ENCODE peak calls at places on chromosomes 6 and 20, in eight cellular contexts. L is Calu3, I is ascending aorta, Q is IMR-90, P is fibroblast of pulmonary artery, M is BJ, W is GM12878, D is fibroblast of mammary gland. C is an unnamed sample.

GRCh38 chr6:52727908-52728307 is 35.4 kb downstream of the GSTA2 start:
- DNase-seq in L (no peak), I (no peak), Q (no peak), P (no peak), M (no peak), W (no peak), D (no peak), C (no peak)

GRCh38 chr20:18728165-18728866 is 85.3 kb upstream of the SCP2D1 start:
- DNase-seq in L (no peak), I (no peak), Q (no peak), P (no peak), M (no peak), W (peak; percentile 70), D (no peak), C (peak; percentile 41)

GRCh38 chr6:34234667-34235604 is 1.7 kb upstream of the HMGA1 start:
- DNase-seq in L (no peak), I (no peak), Q (no peak), P (no peak), M (no peak), W (no peak), D (no peak), C (no peak)

GRCh38 chr6:783966-784365 is 91.0 kb upstream of the EXOC2 start:
- DNase-seq in L (no peak), I (no peak), Q (no peak), P (no peak), M (no peak), W (no peak), D (no peak), C (no peak)

GRCh38 chr20:1803216-1804128 is 91.7 kb upstream of the SIRPA start:
- DNase-seq in L (no peak), I (no peak), Q (peak; percentile 60), P (peak; percentile 67), M (no peak), W (no peak), D (peak; percentile 54), C (peak; percentile 67)

GRCh38 chr20:46010491-46011405 is 2.0 kb downstream of the MMP9 start:
- DNase-seq in L (no peak), I (no peak), Q (peak; percentile 7), P (no peak), M (no peak), W (no peak), D (no peak), C (no peak)

GRCh38 chr6:27872634-27873028 is 39.6 kb downstream of the OR2B2 start:
- DNase-seq in L (no peak), I (no peak), Q (no peak), P (no peak), M (no peak), W (no peak), D (no peak), C (no peak)

GRCh38 chr20:40578961-40579360 is 110.1 kb downstream of the MAFB start:
- DNase-seq in L (no peak), I (no peak), Q (no peak), P (no peak), M (no peak), W (no peak), D (peak; percentile 35), C (no peak)

GRCh38 chr6:166167801-166168615 is at the start of gene TBXT:
- DNase-seq in L (no peak), I (no peak), Q (no peak), P (no peak), M (no peak), W (peak; percentile 51), D (no peak), C (no peak)

GRCh38 chr6:31083742-31084354 is 28.5 kb downstream of the C6orf15 start:
- DNase-seq in L (peak; percentile 61), I (no peak), Q (peak; percentile 92), P (peak; percentile 72), M (no peak), W (no peak), D (peak; percentile 90), C (peak; percentile 56)

GRCh38 chr6:18654821-18655220 is 267.7 kb downstream of the RNF144B start:
- DNase-seq in L (no peak), I (no peak), Q (no peak), P (no peak), M (no peak), W (no peak), D (no peak), C (no peak)

GRCh38 chr6:69349776-69350175 is 447.0 kb downstream of the LMBRD1 start:
- DNase-seq in L (no peak), I (no peak), Q (no peak), P (no peak), M (no peak), W (no peak), D (no peak), C (no peak)

GRCh38 chr6:107763959-107764358 is 60.2 kb downstream of the SCML4 start:
- DNase-seq in L (no peak), I (no peak), Q (peak; percentile 53), P (peak; percentile 15), M (no peak), W (no peak), D (peak; percentile 80), C (no peak)

GRCh38 chr6:132968419-132968950 is 154.1 kb downstream of the RPS12 start:
- DNase-seq in L (no peak), I (no peak), Q (no peak), P (no peak), M (no peak), W (no peak), D (no peak), C (no peak)
- TF ChIP-seq CTCF in L (no peak), I (no peak), Q (no peak), P (no peak), M (no peak), W (no peak), D (no peak), C (no peak)

GRCh38 chr20:5947276-5947675 is 3.1 kb downstream of the TRMT6 start:
- DNase-seq in L (no peak), I (no peak), Q (no peak), P (no peak), M (no peak), W (no peak), D (peak; percentile 83), C (no peak)

GRCh38 chr20:5945963-5946362 is 4.4 kb downstream of the TRMT6 start:
- DNase-seq in L (no peak), I (no peak), Q (peak; percentile 93), P (peak; percentile 64), M (no peak), W (no peak), D (peak; percentile 95), C (no peak)

GRCh38 chr20:5949943-5950270 is 426 bp downstream of the TRMT6 start:
- DNase-seq in L (no peak), I (no peak), Q (no peak), P (no peak), M (no peak), W (no peak), D (no peak), C (no peak)

DNA sequence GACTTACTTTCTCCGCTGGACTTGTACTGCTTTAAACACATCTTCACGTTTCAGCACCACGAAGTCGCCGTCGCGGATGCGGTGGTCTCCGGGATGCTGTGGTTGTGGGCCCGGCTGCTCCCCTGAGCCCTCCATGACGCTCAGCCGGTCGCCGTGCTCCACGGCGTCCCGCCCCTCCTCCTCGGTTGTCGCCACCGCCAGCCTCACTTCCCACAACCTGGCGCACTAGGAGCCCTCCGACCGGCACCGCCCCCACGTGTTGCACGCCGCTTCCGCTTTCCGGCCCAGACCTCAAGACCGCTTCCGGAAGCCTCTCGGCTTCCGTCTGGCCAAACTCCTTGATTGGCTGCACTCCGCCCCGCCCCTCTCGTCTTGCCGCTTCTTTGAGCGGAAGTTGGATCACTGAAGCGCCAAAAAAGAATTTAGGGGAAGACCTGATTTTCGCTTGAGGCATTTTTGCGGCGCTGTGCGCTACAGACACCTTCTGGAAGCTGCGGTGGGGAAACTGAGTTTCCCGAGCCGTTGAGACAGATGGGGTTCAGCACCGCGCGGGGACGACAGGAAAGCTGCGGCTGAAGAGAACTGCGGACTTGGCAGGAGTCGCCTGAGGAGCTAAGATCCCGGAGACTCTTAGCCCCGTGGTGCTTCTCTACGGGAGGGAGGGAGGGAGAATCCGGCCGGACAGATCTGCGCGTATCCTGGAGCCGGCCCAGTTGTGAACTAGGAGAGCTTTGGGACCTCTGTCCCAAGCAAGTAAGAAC is at the start of the genes MCM8 and TRMT6:
- DNase-seq in L (peak; percentile 92), I (peak; percentile 85), Q (peak; percentile 94), P (peak; percentile 96), M (peak; percentile 74), W (peak; percentile 83), D (peak; percentile 94), C (peak; percentile 94)
- TF ChIP-seq CTCF in L (no peak), I (no peak), Q (no peak), P (no peak), M (peak; percentile 1), W (no peak), D (no peak), C (no peak)

DNA sequence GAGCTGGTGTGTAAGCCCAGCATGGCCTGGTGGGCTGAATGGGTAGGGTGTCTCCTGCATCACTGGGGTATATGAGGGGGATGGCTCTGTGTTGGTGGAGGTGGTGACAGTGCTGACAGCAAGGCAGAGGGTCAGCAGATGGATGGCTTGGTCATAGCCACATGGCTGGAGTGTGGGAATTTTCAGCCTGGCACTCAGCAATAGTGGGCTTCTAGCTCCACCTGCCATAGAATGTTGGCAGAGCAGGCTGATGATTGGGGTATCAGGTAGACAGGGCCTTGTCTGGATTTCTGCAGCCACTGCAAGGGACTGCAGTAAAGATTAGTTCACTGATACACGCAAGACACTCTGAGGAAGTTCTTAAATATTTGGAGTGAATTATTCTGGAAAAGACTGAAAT is 137.5 kb upstream of the BACH2 start:
- DNase-seq in L (peak; percentile 23), I (no peak), Q (no peak), P (no peak), M (no peak), W (no peak), D (no peak), C (no peak)
- TF ChIP-seq CTCF in L (no peak), I (no peak), Q (peak; percentile 32), P (no peak), M (no peak), W (no peak), D (no peak), C (no peak)

GRCh38 chr6:16514249-16514648 is 247.0 kb downstream of the ATXN1 start:
- DNase-seq in L (peak; percentile 6), I (no peak), Q (peak; percentile 76), P (peak; percentile 82), M (no peak), W (no peak), D (peak; percentile 65), C (peak; percentile 42)

GRCh38 chr6:16522937-16523336 is 238.3 kb downstream of the ATXN1 start:
- DNase-seq in L (no peak), I (no peak), Q (no peak), P (no peak), M (no peak), W (no peak), D (no peak), C (no peak)

GRCh38 chr6:16521528-16521927 is 239.7 kb downstream of the ATXN1 start:
- DNase-seq in L (no peak), I (no peak), Q (no peak), P (no peak), M (no peak), W (no peak), D (no peak), C (no peak)

GRCh38 chr6:16519265-16520242 is 241.7 kb downstream of the ATXN1 start:
- DNase-seq in L (peak; percentile 9), I (no peak), Q (no peak), P (peak; percentile 42), M (no peak), W (no peak), D (no peak), C (no peak)

DNA sequence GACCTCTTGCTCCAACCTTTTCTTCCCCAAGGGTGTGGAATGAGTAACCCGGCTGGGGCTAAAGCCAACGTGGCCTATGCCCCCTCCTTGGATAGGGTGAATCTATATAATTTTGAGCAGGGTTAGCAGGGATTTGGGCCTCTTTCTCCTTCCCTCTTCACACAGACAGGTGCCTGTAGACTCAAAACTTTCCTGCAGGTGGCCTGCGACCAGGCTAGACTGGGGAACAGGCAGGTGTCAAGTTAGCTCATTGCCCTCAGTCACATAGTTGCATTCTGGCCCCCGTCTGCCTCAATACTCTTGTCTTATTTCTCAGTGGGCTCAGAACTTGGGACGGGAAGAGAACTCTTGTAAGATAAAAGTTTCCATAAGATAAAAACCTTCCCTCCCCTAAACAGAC is 243.0 kb downstream of the ATXN1 start:
- DNase-seq in L (peak; percentile 5), I (no peak), Q (no peak), P (no peak), M (no peak), W (no peak), D (no peak), C (no peak)
- TF ChIP-seq CTCF in L (no peak), I (no peak), Q (no peak), P (no peak), M (no peak), W (no peak), D (no peak), C (no peak)